ENCODE peak calls at places on chromosomes 7 and 10, in seven cellular contexts. P is CD8-positive, alpha-beta T cell; M is pons; X is activated gamma-delta T cell treated with anti-CD3 and anti-CD28 coated beads, Interleukin-2, amount 50 U/mL, for 16 hours; N is heart left ventricle; R is NCI-H1092; B is activated T-helper 9 cell treated with anti-CD3 and anti-CD28 coated beads, Interleukin-2, amount 50 U/mL, for 16 hours. S is an unnamed sample.

GRCh38 chr7:20700491-20701231 is 85.2 kb downstream of the ABCB5 start:
- DNase-seq in N (no peak), B (no peak), P (no peak), X (no peak), R (no peak), M (no peak), S (no peak)

GRCh38 chr10:18618995-18619394 is 32.4 kb downstream of the NSUN6 start:
- DNase-seq in N (no peak), M (peak), X (no peak), B (no peak), R (peak), P (no peak), S (no peak)

GRCh38 chr7:105136221-105136620 is 122.2 kb downstream of the KMT2E start:
- DNase-seq in X (no peak), M (no peak), B (no peak), R (no peak), P (no peak), N (no peak), S (no peak)

GRCh38 chr7:116512524-116513188 is 12.2 kb upstream of the CAV1 start:
- DNase-seq in N (no peak), P (no peak), M (no peak), X (no peak), R (no peak), B (no peak), S (no peak)

GRCh38 chr10:28951484-28951883 is 274.2 kb downstream of the BAMBI start:
- DNase-seq in M (no peak), P (no peak), R (no peak), X (no peak), N (no peak), B (no peak), S (no peak)

GRCh38 chr7:137967143-137968018 is 34.5 kb downstream of the CREB3L2 start:
- DNase-seq in M (no peak), X (no peak), R (no peak), P (no peak), B (no peak), N (no peak), S (no peak)

GRCh38 chr10:3787001-3787400 is 2.0 kb upstream of the KLF6 start:
- DNase-seq in R (no peak), B (no peak), X (no peak), M (no peak), N (no peak), P (no peak), S (no peak)

GRCh38 chr10:119421887-119422684 is 120.4 kb downstream of the RGS10 start:
- DNase-seq in N (peak), R (no peak), M (no peak), B (no peak), X (no peak), P (no peak), S (no peak)

GRCh38 chr7:38756521-38756920 is 125.3 kb upstream of the AMPH start:
- DNase-seq in X (no peak), M (no peak), R (no peak), B (no peak), P (no peak), N (no peak), S (no peak)

GRCh38 chr7:43637114-43637806 is 54.4 kb downstream of the STK17A start:
- DNase-seq in P (no peak), X (no peak), R (no peak), B (no peak), M (no peak), N (no peak), S (no peak)

GRCh38 chr7:2105917-2106316 is 126.8 kb downstream of the MAD1L1 start:
- DNase-seq in R (no peak), M (peak), N (no peak), P (no peak), B (no peak), X (no peak), S (no peak)

GRCh38 chr10:42970451-42971250 is 106.2 kb upstream of the RET start:
- DNase-seq in P (no peak), N (peak), M (no peak), X (no peak), B (no peak), R (no peak), S (no peak)

GRCh38 chr7:43302211-43302711 is 189.8 kb downstream of the HECW1 start:
- DNase-seq in N (no peak), R (no peak), X (no peak), B (no peak), M (no peak), P (no peak), S (peak)

GRCh38 chr7:155560196-155560595 is 13.8 kb upstream of the CNPY1 start:
- DNase-seq in M (no peak), X (no peak), B (no peak), R (no peak), P (no peak), N (no peak), S (no peak)

S was measured in stimulated activated CD4-positive, alpha-beta T cell treated with anti-CD3 and anti-CD28 coated beads, Interleukin-4, amount 100 ng/mL, for 4 hours.